ENCODE peak calls at places on chromosome 17, in ten cellular contexts. B is mucosa of descending colon, Y is fibroblast of lung, W is HFF-Myc, G is adrenal gland, F is PC-9, H is lower lobe of right lung, R is tibial nerve, T is coronary artery, C is upper lobe of right lung. O is an unnamed sample.
A peak's percentile ranks its signal among the peaks of the same experiment; 100 is the strongest.

GRCh38 chr17:34979650-34980352 is 511 bp upstream of the LIG3 start:
- DNase-seq in B (no peak), Y (peak; percentile 45), W (no peak), G (no peak), F (no peak), H (no peak), R (no peak), T (no peak), C (no peak), O (no peak)

GRCh38 chr17:80889897-80890550 is 101.6 kb upstream of the CHMP6 start:
- DNase-seq in B (peak; percentile 21), Y (no peak), W (no peak), G (no peak), F (no peak), H (peak; percentile 28), R (no peak), T (no peak), C (no peak), O (no peak)

GRCh38 chr17:72683506-72684404 is 408.7 kb downstream of the SLC39A11 start:
- DNase-seq in B (peak; percentile 40), Y (peak; percentile 95), W (no peak), G (peak; percentile 31), F (peak; percentile 100), H (peak; percentile 65), R (peak; percentile 12), T (no peak), C (peak; percentile 74), O (no peak)

GRCh38 chr17:42275527-42276358 is 448 bp downstream of the STAT5B start:
- DNase-seq in B (no peak), Y (peak; percentile 56), W (no peak), G (peak; percentile 25), F (no peak), H (no peak), R (peak; percentile 42), T (no peak), C (no peak), O (peak; percentile 58)

GRCh38 chr17:39639566-39640458 is 2.9 kb downstream of the STARD3 start:
- DNase-seq in B (no peak), Y (no peak), W (no peak), G (peak; percentile 59), F (no peak), H (no peak), R (no peak), T (no peak), C (no peak), O (no peak)

GRCh38 chr17:73317554-73318426 is 6.0 kb upstream of the CDC42EP4 start:
- DNase-seq in B (no peak), Y (no peak), W (no peak), G (no peak), F (no peak), H (no peak), R (no peak), T (no peak), C (no peak), O (no peak)

GRCh38 chr17:57242148-57242547 is 14.2 kb upstream of the MSI2 start:
- DNase-seq in B (no peak), Y (no peak), W (no peak), G (no peak), F (no peak), H (no peak), R (no peak), T (no peak), C (no peak), O (no peak)

GRCh38 chr17:82900741-82901140 is 60.9 kb upstream of the ZNF750 start:
- DNase-seq in B (no peak), Y (peak; percentile 49), W (no peak), G (no peak), F (no peak), H (no peak), R (no peak), T (no peak), C (no peak), O (no peak)

DNA sequence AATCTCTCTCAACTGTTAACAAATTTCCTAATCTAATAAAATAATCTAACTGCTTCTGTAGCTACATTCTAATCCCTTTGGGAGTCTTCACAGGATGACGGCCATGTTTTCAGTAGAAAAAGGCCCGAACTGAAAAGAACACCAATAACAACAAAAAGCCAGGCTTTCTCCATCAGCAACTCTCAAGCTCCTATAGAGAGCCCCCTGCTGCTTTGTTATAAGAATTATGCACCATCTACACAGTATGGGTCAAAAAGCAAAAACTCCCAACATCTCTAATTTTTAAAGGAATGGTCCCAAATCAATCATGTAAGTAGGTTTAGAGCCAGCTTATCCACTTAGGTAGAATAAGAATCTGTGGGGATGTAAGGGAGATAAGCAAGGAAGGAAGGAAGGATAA is 163.6 kb upstream of the C17orf78 start:
- DNase-seq in B (no peak), Y (no peak), W (no peak), G (no peak), F (no peak), H (no peak), R (no peak), T (no peak), C (no peak), O (no peak)
- TF ChIP-seq CTCF in B (no peak), Y (peak; percentile 34), W (no peak), G (no peak), F (no peak), H (no peak), R (no peak), T (no peak), C (no peak), O (no peak)

GRCh38 chr17:74815671-74816370 is 39.7 kb upstream of the NAT9 start:
- DNase-seq in B (no peak), Y (no peak), W (no peak), G (no peak), F (no peak), H (no peak), R (no peak), T (no peak), C (no peak), O (no peak)
- TF ChIP-seq CTCF in B (no peak), Y (no peak), W (peak; percentile 39), G (no peak), F (no peak), H (no peak), R (no peak), T (no peak), C (no peak), O (no peak)

GRCh38 chr17:36486204-36487194 is at the start of gene ZNHIT3:
- DNase-seq in B (peak; percentile 91), Y (peak; percentile 95), W (peak; percentile 89), G (peak; percentile 94), F (peak; percentile 86), H (peak; percentile 95), R (peak; percentile 91), T (peak; percentile 91), C (peak; percentile 94), O (peak; percentile 93)
- TF ChIP-seq CTCF in B (no peak), Y (no peak), W (no peak), G (no peak), F (no peak), H (no peak), R (no peak), T (no peak), C (no peak), O (no peak)

GRCh38 chr17:32956240-32956970 is 28.5 kb downstream of the TMEM98 start:
- DNase-seq in B (no peak), Y (no peak), W (no peak), G (no peak), F (no peak), H (no peak), R (no peak), T (no peak), C (no peak), O (no peak)

GRCh38 chr17:32964541-32964940 is 27.1 kb upstream of the SPACA3 start:
- DNase-seq in B (no peak), Y (no peak), W (no peak), G (no peak), F (no peak), H (no peak), R (no peak), T (no peak), C (no peak), O (no peak)

GRCh38 chr17:32962320-32962707 is 29.3 kb upstream of the SPACA3 start:
- DNase-seq in B (no peak), Y (no peak), W (no peak), G (no peak), F (no peak), H (no peak), R (no peak), T (no peak), C (no peak), O (no peak)

GRCh38 chr17:32958418-32958817 is 30.5 kb downstream of the TMEM98 start:
- DNase-seq in B (no peak), Y (no peak), W (peak; percentile 54), G (no peak), F (no peak), H (no peak), R (no peak), T (no peak), C (no peak), O (no peak)

DNA sequence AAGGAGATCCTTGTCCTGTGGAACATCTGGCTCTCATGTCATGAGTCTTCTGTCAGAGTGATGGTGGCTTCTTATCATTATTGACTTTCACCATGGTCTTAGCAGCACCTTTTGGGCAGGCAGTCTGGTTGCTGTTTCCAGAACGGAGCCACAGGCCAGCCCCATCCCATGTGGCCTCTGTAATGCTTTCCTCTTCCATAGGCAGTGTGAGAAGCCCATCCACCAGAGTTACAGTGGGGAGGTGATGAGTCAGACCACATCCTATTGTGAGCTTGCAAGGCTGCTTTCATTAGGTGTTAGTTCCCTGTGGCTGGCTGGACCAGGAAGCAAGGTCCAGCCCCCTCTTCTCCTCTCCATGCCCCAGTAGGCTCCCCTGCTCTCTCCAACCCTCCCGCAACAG is 30.8 kb upstream of the SPACA3 start:
- DNase-seq in B (no peak), Y (peak; percentile 24), W (peak; percentile 56), G (no peak), F (no peak), H (no peak), R (no peak), T (no peak), C (no peak), O (no peak)
- TF ChIP-seq CTCF in B (no peak), Y (no peak), W (no peak), G (no peak), F (no peak), H (no peak), R (no peak), T (no peak), C (no peak), O (no peak)

GRCh38 chr17:7774037-7774659 is 56.6 kb downstream of the DNAH2 start:
- DNase-seq in B (no peak), Y (peak; percentile 57), W (peak; percentile 16), G (peak; percentile 86), F (peak; percentile 95), H (no peak), R (no peak), T (no peak), C (no peak), O (no peak)

GRCh38 chr17:7763919-7764318 is 46.4 kb downstream of the DNAH2 start:
- DNase-seq in B (no peak), Y (no peak), W (no peak), G (no peak), F (no peak), H (no peak), R (no peak), T (no peak), C (peak; percentile 55), O (no peak)

GRCh38 chr17:7775058-7775457 is 57.5 kb downstream of the DNAH2 start:
- DNase-seq in B (no peak), Y (no peak), W (no peak), G (peak; percentile 7), F (no peak), H (no peak), R (no peak), T (no peak), C (no peak), O (no peak)

GRCh38 chr17:7767425-7768021 is 50.0 kb downstream of the DNAH2 start:
- DNase-seq in B (no peak), Y (peak; percentile 59), W (no peak), G (no peak), F (peak; percentile 88), H (no peak), R (no peak), T (no peak), C (peak; percentile 70), O (no peak)

GRCh38 chr17:7769854-7770253 is 52.3 kb downstream of the DNAH2 start:
- DNase-seq in B (no peak), Y (no peak), W (no peak), G (no peak), F (peak; percentile 72), H (no peak), R (no peak), T (no peak), C (no peak), O (no peak)
- TF ChIP-seq CTCF in B (no peak), Y (no peak), W (no peak), G (no peak), F (no peak), H (no peak), R (no peak), T (no peak), C (no peak), O (no peak)

O was measured in right atrium auricular region.